ENCODE peak calls at places on chromosome X, in six cellular contexts. Z is PC-3, V is right cardiac atrium, T is uterus, W is upper lobe of right lung, R is body of pancreas. O is an unnamed sample.
A peak's percentile ranks its signal among the peaks of the same experiment; 100 is the strongest.

GRCh38 chrX:68358679-68359078 is 74.6 kb downstream of the OPHN1 start:
- DNase-seq in Z (no peak), V (no peak), T (no peak), W (no peak), R (no peak), O (no peak)

GRCh38 chrX:141632124-141632523 is 42.6 kb downstream of the SPANXA2 start:
- DNase-seq in Z (no peak), V (no peak), T (no peak), W (no peak), R (no peak), O (no peak)

GRCh38 chrX:74015379-74016019 is 288.5 kb upstream of the ZCCHC13 start:
- DNase-seq in Z (peak; percentile 80), V (no peak), T (peak; percentile 32), W (peak; percentile 49), R (peak; percentile 55), O (peak; percentile 72)

GRCh38 chrX:125709074-125709473 is 389.4 kb downstream of the TEX13C start:
- DNase-seq in Z (no peak), V (no peak), T (no peak), W (peak; percentile 16), R (no peak), O (no peak)

GRCh38 chrX:316351-317325 is 2.0 kb downstream of the GTPBP6 start:
- DNase-seq in Z (no peak), V (peak; percentile 69), T (peak; percentile 19), W (peak; percentile 65), R (no peak), O (no peak)

GRCh38 chrX:133838761-133839676 is 146.4 kb downstream of the GPC3 start:
- DNase-seq in Z (peak; percentile 67), V (no peak), T (no peak), W (no peak), R (peak; percentile 17), O (no peak)

GRCh38 chrX:130330706-130331105 is 9.0 kb upstream of the SLC25A14 start:
- DNase-seq in Z (peak; percentile 57), V (peak; percentile 59), T (no peak), W (peak; percentile 67), R (peak; percentile 39), O (peak; percentile 14)

GRCh38 chrX:80388206-80388605 is 32.0 kb upstream of the TENT5D start:
- DNase-seq in Z (peak; percentile 57), V (no peak), T (no peak), W (no peak), R (no peak), O (no peak)

GRCh38 chrX:1945879-1946278 is 331.0 kb downstream of the ASMT start:
- DNase-seq in Z (no peak), V (no peak), T (no peak), W (no peak), R (no peak), O (no peak)

GRCh38 chrX:8139713-8140112 is 31.4 kb downstream of the VCX2 start:
- DNase-seq in Z (peak; percentile 63), V (no peak), T (no peak), W (no peak), R (no peak), O (no peak)

GRCh38 chrX:108270739-108271396 is 167.4 kb downstream of the COL4A6 start:
- DNase-seq in Z (no peak), V (no peak), T (no peak), W (no peak), R (no peak), O (no peak)

GRCh38 chrX:69323786-69324720 is 158.8 kb upstream of the PJA1 start:
- DNase-seq in Z (no peak), V (no peak), T (no peak), W (no peak), R (no peak), O (no peak)

GRCh38 chrX:14420876-14421275 is 108.5 kb upstream of the GLRA2 start:
- DNase-seq in Z (no peak), V (no peak), T (no peak), W (no peak), R (no peak), O (no peak)

GRCh38 chrX:48897157-48897620 is 379 bp downstream of the TIMM17B start:
- DNase-seq in Z (peak; percentile 78), V (peak; percentile 89), T (peak; percentile 78), W (peak; percentile 89), R (peak; percentile 80), O (peak; percentile 59)

GRCh38 chrX:33906971-33907370 is 225.1 kb downstream of the FAM47A start:
- DNase-seq in Z (no peak), V (no peak), T (no peak), W (no peak), R (no peak), O (no peak)

GRCh38 chrX:25968920-25969319 is 169.2 kb upstream of the MAGEB18 start:
- DNase-seq in Z (peak; percentile 4), V (no peak), T (no peak), W (no peak), R (peak; percentile 53), O (peak; percentile 38)

GRCh38 chrX:2484721-2485459 is 15.9 kb downstream of the DHRSX start:
- DNase-seq in Z (no peak), V (peak; percentile 67), T (peak; percentile 41), W (no peak), R (no peak), O (no peak)

GRCh38 chrX:18927558-18927957 is 56.4 kb downstream of the PHKA2 start:
- DNase-seq in Z (no peak), V (no peak), T (no peak), W (no peak), R (no peak), O (no peak)

GRCh38 chrX:9566150-9566621 is 101.3 kb downstream of the TBL1X start:
- DNase-seq in Z (peak; percentile 92), V (peak; percentile 63), T (peak; percentile 55), W (no peak), R (peak; percentile 47), O (no peak)

GRCh38 chrX:46707274-46707965 is 51.5 kb downstream of the SLC9A7 start:
- DNase-seq in Z (no peak), V (no peak), T (no peak), W (no peak), R (no peak), O (no peak)

GRCh38 chrX:46713672-46714487 is 45.0 kb downstream of the SLC9A7 start:
- DNase-seq in Z (no peak), V (no peak), T (no peak), W (no peak), R (no peak), O (no peak)

GRCh38 chrX:46712733-46713132 is 46.2 kb downstream of the SLC9A7 start:
- DNase-seq in Z (no peak), V (no peak), T (no peak), W (no peak), R (no peak), O (no peak)

GRCh38 chrX:46710927-46711623 is 47.8 kb downstream of the SLC9A7 start:
- DNase-seq in Z (no peak), V (no peak), T (no peak), W (no peak), R (no peak), O (no peak)

DNA sequence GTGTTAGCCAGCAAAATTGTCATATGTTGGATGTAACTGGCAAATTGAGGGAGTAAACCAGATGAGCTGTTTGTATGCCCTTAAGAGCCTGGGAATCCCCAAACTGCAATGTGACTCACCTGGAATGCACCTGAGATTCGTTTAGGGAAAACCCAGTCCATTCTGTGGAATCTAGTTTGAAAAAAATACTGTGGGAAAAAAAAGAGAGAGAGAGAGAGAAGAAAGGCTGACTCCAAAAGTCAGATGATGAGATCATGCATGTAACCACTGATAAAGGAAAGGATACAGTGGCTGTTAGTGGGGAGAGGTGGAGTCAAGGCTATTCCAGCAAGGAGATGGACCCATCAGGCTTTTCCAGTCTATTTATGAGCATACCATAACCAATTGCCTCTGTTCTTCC is 48.5 kb downstream of the SLC9A7 start:
- DNase-seq in Z (peak; percentile 85), V (no peak), T (no peak), W (no peak), R (no peak), O (no peak)
- H3K27ac ChIP-seq in Z (peak overlapping the region; percentile 89), V (no peak overlapping the region), T (no peak overlapping the region), W (no peak overlapping the region), R (no peak overlapping the region), O (no peak overlapping the region)

DNA sequence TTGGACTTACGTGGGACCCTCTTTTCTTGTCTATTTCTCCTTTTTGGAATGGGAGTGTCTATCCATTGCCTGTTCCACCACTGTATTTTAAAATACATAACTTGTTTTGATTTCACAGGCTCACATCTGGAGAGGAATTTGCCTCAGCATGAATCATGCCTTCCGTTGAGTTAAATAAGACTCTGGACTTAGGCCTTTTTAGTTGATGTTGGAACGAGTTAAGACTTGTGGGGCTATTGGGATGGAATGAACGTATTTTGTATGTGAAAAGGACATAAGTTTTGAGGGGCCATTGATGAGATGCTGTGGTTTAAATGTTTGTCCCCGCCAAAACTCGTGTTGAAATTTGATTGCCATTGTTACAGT is 66.2 kb downstream of the BEX3 start:
- DNase-seq in Z (no peak), V (no peak), T (no peak), W (no peak), R (no peak), O (no peak)
- H3K27ac ChIP-seq in Z (no peak overlapping the region), V (no peak overlapping the region), T (no peak overlapping the region), W (no peak overlapping the region), R (no peak overlapping the region), O (no peak overlapping the region)

GRCh38 chrX:41407816-41408215 is 39.3 kb upstream of the NYX start:
- DNase-seq in Z (no peak), V (no peak), T (no peak), W (no peak), R (no peak), O (no peak)

GRCh38 chrX:41409006-41409405 is 38.1 kb upstream of the NYX start:
- DNase-seq in Z (no peak), V (no peak), T (no peak), W (no peak), R (no peak), O (no peak)

GRCh38 chrX:41408576-41408975 is 38.6 kb upstream of the NYX start:
- DNase-seq in Z (no peak), V (no peak), T (no peak), W (no peak), R (no peak), O (no peak)

GRCh38 chrX:41412261-41413167 is 34.6 kb upstream of the NYX start:
- DNase-seq in Z (no peak), V (no peak), T (no peak), W (no peak), R (peak; percentile 11), O (no peak)
- H3K27ac ChIP-seq in Z (no peak overlapping the region), V (peak overlapping the region; percentile 29), T (no peak overlapping the region), W (no peak overlapping the region), R (no peak overlapping the region), O (no peak overlapping the region)

GRCh38 chrX:21779095-21779494 is 21.2 kb upstream of the SMPX start:
- DNase-seq in Z (no peak), V (no peak), T (no peak), W (no peak), R (no peak), O (no peak)
- H3K27ac ChIP-seq in Z (no peak overlapping the region), V (peak overlapping the region; percentile 52), T (no peak overlapping the region), W (no peak overlapping the region), R (no peak overlapping the region), O (no peak overlapping the region)

GRCh38 chrX:7086384-7086783 is 61.1 kb upstream of the STS start:
- DNase-seq in Z (no peak), V (no peak), T (no peak), W (no peak), R (no peak), O (no peak)
- H3K27ac ChIP-seq in Z (no peak overlapping the region), V (no peak overlapping the region), T (no peak overlapping the region), W (no peak overlapping the region), R (no peak overlapping the region), O (no peak overlapping the region)